ENCODE peak calls at places on chromosomes 7 and 10, in ten cellular contexts. One of them, this sample, is unnamed.
A peak's percentile ranks its signal among the peaks of the same experiment; 100 is the strongest.

GRCh38 chr7:41148521-41148951 is 554.4 kb downstream of the INHBA start:
- DNase-seq in upper lobe of right lung: no peak
- DNase-seq in brain microvascular endothelial cell: peak; percentile 82
- DNase-seq in CD8-positive, alpha-beta T cell: no peak
- DNase-seq in AG04450: peak; percentile 36
- DNase-seq in fibroblast of the aortic adventitia: peak; percentile 89
- DNase-seq in tibial artery: no peak
- DNase-seq in chondrocyte: no peak
- DNase-seq in WTC11: no peak
- DNase-seq in BJ: peak; percentile 90
- DNase-seq in this sample: no peak

GRCh38 chr10:84665883-84666463 is 337.6 kb downstream of the CCSER2 start:
- DNase-seq in chondrocyte: no peak
- DNase-seq in BJ: no peak
- DNase-seq in WTC11: peak; percentile 91
- DNase-seq in AG04450: no peak
- DNase-seq in tibial artery: no peak
- DNase-seq in brain microvascular endothelial cell: no peak
- DNase-seq in fibroblast of the aortic adventitia: no peak
- DNase-seq in upper lobe of right lung: peak; percentile 87
- DNase-seq in CD8-positive, alpha-beta T cell: no peak
- DNase-seq in this sample: no peak

GRCh38 chr7:50303082-50303893 is 1.2 kb upstream of the IKZF1 start:
- DNase-seq in brain microvascular endothelial cell: no peak
- DNase-seq in tibial artery: no peak
- DNase-seq in WTC11: peak; percentile 24
- DNase-seq in fibroblast of the aortic adventitia: no peak
- DNase-seq in AG04450: no peak
- DNase-seq in upper lobe of right lung: no peak
- DNase-seq in chondrocyte: no peak
- DNase-seq in BJ: no peak
- DNase-seq in CD8-positive, alpha-beta T cell: no peak
- DNase-seq in this sample: no peak

GRCh38 chr10:61628875-61629513 is 33.7 kb upstream of the CABCOCO1 start:
- DNase-seq in WTC11: no peak
- DNase-seq in BJ: peak; percentile 92
- DNase-seq in brain microvascular endothelial cell: peak; percentile 84
- DNase-seq in CD8-positive, alpha-beta T cell: no peak
- DNase-seq in chondrocyte: no peak
- DNase-seq in AG04450: peak; percentile 87
- DNase-seq in tibial artery: no peak
- DNase-seq in fibroblast of the aortic adventitia: peak; percentile 92
- DNase-seq in upper lobe of right lung: no peak
- DNase-seq in this sample: no peak

GRCh38 chr7:121752706-121753105 is 120.3 kb upstream of the PTPRZ1 start:
- DNase-seq in fibroblast of the aortic adventitia: peak; percentile 43
- DNase-seq in BJ: no peak
- DNase-seq in brain microvascular endothelial cell: no peak
- DNase-seq in AG04450: no peak
- DNase-seq in tibial artery: no peak
- DNase-seq in WTC11: no peak
- DNase-seq in chondrocyte: no peak
- DNase-seq in upper lobe of right lung: no peak
- DNase-seq in CD8-positive, alpha-beta T cell: no peak
- DNase-seq in this sample: no peak

GRCh38 chr7:16344927-16345326 is 76.4 kb downstream of the CRPPA start:
- DNase-seq in chondrocyte: no peak
- DNase-seq in fibroblast of the aortic adventitia: no peak
- DNase-seq in tibial artery: no peak
- DNase-seq in upper lobe of right lung: no peak
- DNase-seq in brain microvascular endothelial cell: no peak
- DNase-seq in BJ: no peak
- DNase-seq in WTC11: no peak
- DNase-seq in AG04450: no peak
- DNase-seq in CD8-positive, alpha-beta T cell: no peak
- DNase-seq in this sample: no peak

GRCh38 chr7:129968592-129969383 is 16.0 kb upstream of the UBE2H start:
- DNase-seq in WTC11: no peak
- DNase-seq in tibial artery: no peak
- DNase-seq in AG04450: no peak
- DNase-seq in CD8-positive, alpha-beta T cell: no peak
- DNase-seq in chondrocyte: no peak
- DNase-seq in fibroblast of the aortic adventitia: no peak
- DNase-seq in upper lobe of right lung: no peak
- DNase-seq in BJ: no peak
- DNase-seq in brain microvascular endothelial cell: no peak
- DNase-seq in this sample: no peak

GRCh38 chr7:128259131-128260056 is 18.3 kb downstream of the LEP start:
- DNase-seq in AG04450: no peak
- DNase-seq in chondrocyte: no peak
- DNase-seq in tibial artery: no peak
- DNase-seq in upper lobe of right lung: peak; percentile 70
- DNase-seq in WTC11: no peak
- DNase-seq in CD8-positive, alpha-beta T cell: no peak
- DNase-seq in fibroblast of the aortic adventitia: no peak
- DNase-seq in BJ: peak; percentile 7
- DNase-seq in brain microvascular endothelial cell: no peak
- DNase-seq in this sample: no peak

GRCh38 chr7:149776848-149777407 is 3.5 kb upstream of the ZNF467 start:
- DNase-seq in CD8-positive, alpha-beta T cell: no peak
- DNase-seq in chondrocyte: peak; percentile 88
- DNase-seq in AG04450: no peak
- DNase-seq in tibial artery: no peak
- DNase-seq in fibroblast of the aortic adventitia: no peak
- DNase-seq in BJ: no peak
- DNase-seq in WTC11: no peak
- DNase-seq in brain microvascular endothelial cell: no peak
- DNase-seq in upper lobe of right lung: peak; percentile 59
- DNase-seq in this sample: no peak

GRCh38 chr10:24908793-24909423 is 43.5 kb downstream of the PRTFDC1 start:
- DNase-seq in AG04450: no peak
- DNase-seq in BJ: no peak
- DNase-seq in CD8-positive, alpha-beta T cell: no peak
- DNase-seq in fibroblast of the aortic adventitia: peak; percentile 85
- DNase-seq in brain microvascular endothelial cell: peak; percentile 83
- DNase-seq in upper lobe of right lung: no peak
- DNase-seq in chondrocyte: no peak
- DNase-seq in WTC11: no peak
- DNase-seq in tibial artery: no peak
- DNase-seq in this sample: no peak

GRCh38 chr10:44464503-44464902 is 79.6 kb upstream of the CXCL12 start:
- DNase-seq in WTC11: no peak
- DNase-seq in fibroblast of the aortic adventitia: peak; percentile 18
- DNase-seq in brain microvascular endothelial cell: no peak
- DNase-seq in chondrocyte: no peak
- DNase-seq in CD8-positive, alpha-beta T cell: no peak
- DNase-seq in AG04450: no peak
- DNase-seq in upper lobe of right lung: no peak
- DNase-seq in tibial artery: no peak
- DNase-seq in BJ: no peak
- DNase-seq in this sample: no peak

GRCh38 chr7:2605608-2606538 is 25.9 kb upstream of the TTYH3 start:
- DNase-seq in brain microvascular endothelial cell: no peak
- DNase-seq in chondrocyte: no peak
- DNase-seq in tibial artery: no peak
- DNase-seq in fibroblast of the aortic adventitia: no peak
- DNase-seq in upper lobe of right lung: no peak
- DNase-seq in WTC11: no peak
- DNase-seq in CD8-positive, alpha-beta T cell: no peak
- DNase-seq in AG04450: no peak
- DNase-seq in BJ: no peak
- DNase-seq in this sample: no peak
- TF ChIP-seq CTCF in brain microvascular endothelial cell: peak; percentile 14
- TF ChIP-seq CTCF in chondrocyte: peak; percentile 20
- TF ChIP-seq CTCF in tibial artery: no peak
- TF ChIP-seq CTCF in fibroblast of the aortic adventitia: no peak
- TF ChIP-seq CTCF in upper lobe of right lung: peak; percentile 10
- TF ChIP-seq CTCF in WTC11: no peak
- TF ChIP-seq CTCF in CD8-positive, alpha-beta T cell: no peak
- TF ChIP-seq CTCF in AG04450: no peak
- TF ChIP-seq CTCF in BJ: no peak
- TF ChIP-seq CTCF in this sample: no peak

GRCh38 chr10:73060738-73061635 is 35.7 kb downstream of the P4HA1 start:
- DNase-seq in WTC11: no peak
- DNase-seq in CD8-positive, alpha-beta T cell: no peak
- DNase-seq in chondrocyte: no peak
- DNase-seq in upper lobe of right lung: no peak
- DNase-seq in brain microvascular endothelial cell: no peak
- DNase-seq in fibroblast of the aortic adventitia: peak; percentile 45
- DNase-seq in tibial artery: no peak
- DNase-seq in AG04450: no peak
- DNase-seq in BJ: no peak
- DNase-seq in this sample: no peak
- TF ChIP-seq CTCF in WTC11: no peak
- TF ChIP-seq CTCF in CD8-positive, alpha-beta T cell: peak; percentile 39
- TF ChIP-seq CTCF in chondrocyte: peak; percentile 82
- TF ChIP-seq CTCF in upper lobe of right lung: peak; percentile 42
- TF ChIP-seq CTCF in brain microvascular endothelial cell: peak; percentile 39
- TF ChIP-seq CTCF in fibroblast of the aortic adventitia: peak; percentile 46
- TF ChIP-seq CTCF in tibial artery: peak; percentile 41
- TF ChIP-seq CTCF in AG04450: peak; percentile 48
- TF ChIP-seq CTCF in BJ: peak; percentile 38
- TF ChIP-seq CTCF in this sample: peak; percentile 64

GRCh38 chr10:3080608-3081007 is 13.3 kb downstream of the PFKP start:
- DNase-seq in upper lobe of right lung: no peak
- DNase-seq in tibial artery: no peak
- DNase-seq in AG04450: no peak
- DNase-seq in brain microvascular endothelial cell: no peak
- DNase-seq in fibroblast of the aortic adventitia: no peak
- DNase-seq in chondrocyte: no peak
- DNase-seq in WTC11: no peak
- DNase-seq in BJ: no peak
- DNase-seq in CD8-positive, alpha-beta T cell: no peak
- DNase-seq in this sample: no peak
- TF ChIP-seq CTCF in upper lobe of right lung: no peak
- TF ChIP-seq CTCF in tibial artery: no peak
- TF ChIP-seq CTCF in AG04450: peak; percentile 30
- TF ChIP-seq CTCF in brain microvascular endothelial cell: no peak
- TF ChIP-seq CTCF in fibroblast of the aortic adventitia: peak; percentile 18
- TF ChIP-seq CTCF in chondrocyte: peak; percentile 41
- TF ChIP-seq CTCF in WTC11: no peak
- TF ChIP-seq CTCF in BJ: no peak
- TF ChIP-seq CTCF in CD8-positive, alpha-beta T cell: no peak
- TF ChIP-seq CTCF in this sample: no peak

DNA sequence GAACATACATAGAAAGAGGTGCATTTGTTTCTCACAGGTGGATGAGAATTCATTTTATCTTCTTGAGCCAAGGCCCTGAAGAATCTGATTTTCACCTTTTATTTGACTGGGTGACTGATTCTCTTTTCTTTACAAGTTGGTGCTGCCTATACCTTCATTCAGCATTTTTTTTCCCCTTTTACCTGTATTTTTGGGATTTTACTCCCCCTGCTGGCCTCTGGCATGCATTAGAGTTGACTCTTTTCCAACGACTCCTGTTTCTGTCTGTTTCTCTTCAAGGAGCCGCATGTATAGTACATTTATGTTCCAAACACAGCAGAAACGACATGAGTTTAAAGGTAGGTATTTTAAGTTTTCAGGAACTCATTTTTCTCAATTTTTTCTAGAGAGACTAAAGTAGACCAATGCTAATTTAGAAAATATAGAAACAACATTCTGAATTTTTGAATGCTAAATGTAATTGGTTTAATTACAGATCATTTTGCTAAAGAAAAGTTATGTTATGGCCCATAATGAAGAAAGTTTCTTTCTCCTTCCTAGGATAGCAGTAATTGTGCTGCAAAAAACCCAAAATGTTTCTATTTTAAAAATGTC is 149.8 kb upstream of the HDAC9 start:
- DNase-seq in CD8-positive, alpha-beta T cell: no peak
- DNase-seq in WTC11: peak; percentile 46
- DNase-seq in brain microvascular endothelial cell: peak; percentile 40
- DNase-seq in chondrocyte: no peak
- DNase-seq in AG04450: no peak
- DNase-seq in upper lobe of right lung: no peak
- DNase-seq in tibial artery: no peak
- DNase-seq in fibroblast of the aortic adventitia: peak; percentile 69
- DNase-seq in BJ: no peak
- DNase-seq in this sample: peak; percentile 50
- TF ChIP-seq CTCF in CD8-positive, alpha-beta T cell: peak; percentile 82
- TF ChIP-seq CTCF in WTC11: peak; percentile 73
- TF ChIP-seq CTCF in brain microvascular endothelial cell: peak; percentile 80
- TF ChIP-seq CTCF in chondrocyte: peak; percentile 96
- TF ChIP-seq CTCF in AG04450: peak; percentile 89
- TF ChIP-seq CTCF in upper lobe of right lung: peak; percentile 84
- TF ChIP-seq CTCF in tibial artery: peak; percentile 61
- TF ChIP-seq CTCF in fibroblast of the aortic adventitia: peak; percentile 81
- TF ChIP-seq CTCF in BJ: peak; percentile 85
- TF ChIP-seq CTCF in this sample: peak; percentile 93

GRCh38 chr7:118870187-118870586 is 645.7 kb downstream of the ANKRD7 start:
- DNase-seq in AG04450: no peak
- DNase-seq in chondrocyte: no peak
- DNase-seq in CD8-positive, alpha-beta T cell: no peak
- DNase-seq in BJ: no peak
- DNase-seq in fibroblast of the aortic adventitia: no peak
- DNase-seq in tibial artery: no peak
- DNase-seq in brain microvascular endothelial cell: no peak
- DNase-seq in upper lobe of right lung: no peak
- DNase-seq in WTC11: no peak
- DNase-seq in this sample: no peak
- TF ChIP-seq CTCF in AG04450: peak; percentile 8
- TF ChIP-seq CTCF in chondrocyte: peak; percentile 58
- TF ChIP-seq CTCF in CD8-positive, alpha-beta T cell: no peak
- TF ChIP-seq CTCF in BJ: no peak
- TF ChIP-seq CTCF in fibroblast of the aortic adventitia: no peak
- TF ChIP-seq CTCF in tibial artery: no peak
- TF ChIP-seq CTCF in brain microvascular endothelial cell: peak; percentile 52
- TF ChIP-seq CTCF in upper lobe of right lung: peak; percentile 9
- TF ChIP-seq CTCF in WTC11: peak; percentile 42
- TF ChIP-seq CTCF in this sample: peak; percentile 47

This sample was measured in neural crest cell.